ENCODE peak calls at places on chromosomes 13 and 19, in six cellular contexts. C is PC-3; O is T-helper 1 cell; N is naive thymus-derived CD4-positive, alpha-beta T cell; P is CD4-positive, alpha-beta T cell; A is tibial nerve. B is an unnamed sample.

GRCh38 chr19:44055870-44056269 is 4.0 kb downstream of the ZNF223 start:
- DNase-seq in P (no peak), C (no peak), A (no peak), N (no peak), O (no peak), B (no peak)

GRCh38 chr19:39554701-39555311 is 14.8 kb upstream of the EID2 start:
- DNase-seq in A (no peak), P (no peak), O (no peak), N (no peak), C (no peak), B (no peak)

GRCh38 chr19:55590621-55591020 is 8.7 kb downstream of the FIZ1 start:
- DNase-seq in P (no peak), O (no peak), A (no peak), C (peak; percentile 58), N (no peak), B (no peak)

GRCh38 chr19:10835089-10835753 is 791 bp downstream of the TMED1 start:
- DNase-seq in P (no peak), O (no peak), N (no peak), C (peak; percentile 29), A (no peak), B (no peak)

GRCh38 chr13:75312884-75313520 is 169.0 kb downstream of the TBC1D4 start:
- DNase-seq in C (no peak), A (no peak), O (no peak), N (peak; percentile 47), P (peak; percentile 7), B (no peak)

GRCh38 chr19:19110410-19111137 is 27.7 kb downstream of the TMEM161A start:
- DNase-seq in A (no peak), O (no peak), P (no peak), N (no peak), C (no peak), B (no peak)

GRCh38 chr13:110506396-110506795 is 55.1 kb downstream of the RAB20 start:
- DNase-seq in N (no peak), C (no peak), O (no peak), A (no peak), P (no peak), B (no peak)

GRCh38 chr19:57850553-57851017 is 926 bp downstream of the ZNF587 start:
- DNase-seq in A (no peak), P (no peak), N (no peak), C (peak; percentile 73), O (no peak), B (peak; percentile 2)

GRCh38 chr19:7851623-7852500 is 21.8 kb downstream of the EVI5L start:
- DNase-seq in C (no peak), O (no peak), N (no peak), A (no peak), P (no peak), B (no peak)

GRCh38 chr19:39968789-39969188 is 2.2 kb upstream of the PSMC4 start:
- DNase-seq in P (no peak), O (no peak), C (no peak), N (peak; percentile 20), A (no peak), B (no peak)

GRCh38 chr19:7887408-7888144 is 734 bp upstream of the LRRC8E start:
- DNase-seq in N (no peak), A (no peak), P (no peak), C (no peak), O (no peak), B (no peak)

GRCh38 chr19:53808710-53809125 is 15.4 kb downstream of the NLRP12 start:
- DNase-seq in A (no peak), O (no peak), N (no peak), C (peak; percentile 76), P (no peak), B (no peak)

GRCh38 chr13:75419656-75420055 is 62.3 kb downstream of the TBC1D4 start:
- DNase-seq in O (no peak), P (no peak), N (no peak), C (no peak), A (no peak), B (no peak)

GRCh38 chr13:93029536-93029935 is 197.1 kb upstream of the GPC6 start:
- DNase-seq in N (no peak), C (no peak), A (no peak), O (no peak), P (no peak), B (no peak)

GRCh38 chr19:54104998-54105715 is 2.5 kb downstream of the NDUFA3 start:
- DNase-seq in N (no peak), A (no peak), C (no peak), P (no peak), O (no peak), B (no peak)

GRCh38 chr13:37747071-37747612 is 122.4 kb downstream of the TRPC4 start:
- DNase-seq in A (no peak), N (no peak), C (peak; percentile 86), P (no peak), O (no peak), B (peak; percentile 79)

GRCh38 chr13:42612021-42612765 is 38.2 kb downstream of the TNFSF11 start:
- DNase-seq in C (peak; percentile 76), A (no peak), N (no peak), P (no peak), O (no peak), B (no peak)

GRCh38 chr19:38930776-38931761 is at the start of gene MRPS12:
- DNase-seq in C (peak; percentile 97), A (peak; percentile 99), O (peak; percentile 98), P (peak; percentile 97), N (peak; percentile 93), B (peak; percentile 99)

GRCh38 chr19:34577531-34578101 is 96.1 kb downstream of the WTIP start:
- DNase-seq in P (no peak), O (no peak), N (no peak), C (no peak), A (no peak), B (no peak)

GRCh38 chr19:16030964-16031871 is 45.1 kb upstream of the TPM4 start:
- DNase-seq in A (no peak), P (no peak), O (no peak), N (no peak), C (no peak), B (no peak)

GRCh38 chr13:71786815-71787214 is 80.2 kb downstream of the DACH1 start:
- DNase-seq in O (no peak), A (no peak), N (no peak), P (no peak), C (no peak), B (no peak)

GRCh38 chr19:12208221-12208620 is 45.3 kb downstream of the ZNF136 start:
- DNase-seq in P (no peak), A (no peak), C (no peak), O (no peak), N (no peak), B (no peak)

B was measured in amniotic stem cell.